ENCODE peak calls at places on chromosomes 7 and 10, in four cellular contexts. One of them, this sample, is unnamed.

GRCh38 chr10:61730671-61731070 is 67.9 kb downstream of the CABCOCO1 start:
- DNase-seq in body of pancreas: no peak
- DNase-seq in NB4: no peak
- DNase-seq in A549: no peak
- DNase-seq in this sample: no peak

GRCh38 chr7:4667776-4668509 is 14.2 kb upstream of the FOXK1 start:
- DNase-seq in body of pancreas: no peak
- DNase-seq in NB4: no peak
- DNase-seq in A549: no peak
- DNase-seq in this sample: no peak

GRCh38 chr7:131653418-131654248 is 97.2 kb upstream of the PODXL start:
- DNase-seq in body of pancreas: no peak
- DNase-seq in NB4: no peak
- DNase-seq in A549: peak
- DNase-seq in this sample: no peak

GRCh38 chr7:82173400-82174021 is 270.1 kb downstream of the CACNA2D1 start:
- DNase-seq in body of pancreas: no peak
- DNase-seq in NB4: no peak
- DNase-seq in A549: no peak
- DNase-seq in this sample: peak

GRCh38 chr10:22816298-22816653 is 101.9 kb upstream of the PIP4K2A start:
- DNase-seq in body of pancreas: no peak
- DNase-seq in NB4: peak
- DNase-seq in A549: peak
- DNase-seq in this sample: no peak

GRCh38 chr10:5550621-5551530 is 26.1 kb downstream of the CALML3 start:
- DNase-seq in body of pancreas: peak
- DNase-seq in NB4: peak
- DNase-seq in A549: no peak
- DNase-seq in this sample: peak

GRCh38 chr7:8442295-8442813 is 8.9 kb downstream of the NXPH1 start:
- DNase-seq in body of pancreas: no peak
- DNase-seq in NB4: no peak
- DNase-seq in A549: no peak
- DNase-seq in this sample: no peak

GRCh38 chr7:22234247-22234646 is 122.7 kb downstream of the RAPGEF5 start:
- DNase-seq in body of pancreas: no peak
- DNase-seq in NB4: no peak
- DNase-seq in A549: no peak
- DNase-seq in this sample: no peak

GRCh38 chr7:128056901-128057300 is 25.7 kb upstream of the LRRC4 start:
- DNase-seq in body of pancreas: no peak
- DNase-seq in NB4: no peak
- DNase-seq in A549: no peak
- DNase-seq in this sample: no peak

GRCh38 chr10:129525408-129525807 is 58.4 kb downstream of the MGMT start:
- DNase-seq in body of pancreas: peak
- DNase-seq in NB4: no peak
- DNase-seq in A549: no peak
- DNase-seq in this sample: no peak

GRCh38 chr7:26603631-26604030 is 260.8 kb downstream of the SKAP2 start:
- DNase-seq in body of pancreas: no peak
- DNase-seq in NB4: no peak
- DNase-seq in A549: peak
- DNase-seq in this sample: no peak

GRCh38 chr10:104049497-104050250 is 36.0 kb downstream of the COL17A1 start:
- DNase-seq in body of pancreas: no peak
- DNase-seq in NB4: no peak
- DNase-seq in A549: peak
- DNase-seq in this sample: no peak

GRCh38 chr10:59872892-59873463 is 33.4 kb downstream of the CCDC6 start:
- DNase-seq in body of pancreas: peak
- DNase-seq in NB4: no peak
- DNase-seq in A549: peak
- DNase-seq in this sample: peak

GRCh38 chr7:69910150-69910549 is 311.9 kb downstream of the AUTS2 start:
- DNase-seq in body of pancreas: no peak
- DNase-seq in NB4: no peak
- DNase-seq in A549: no peak
- DNase-seq in this sample: no peak

GRCh38 chr7:23696916-23697441 is 13.0 kb upstream of the STK31 start:
- DNase-seq in body of pancreas: peak
- DNase-seq in NB4: peak
- DNase-seq in A549: peak
- DNase-seq in this sample: peak

GRCh38 chr7:2633538-2634264 is 1.9 kb downstream of the TTYH3 start:
- DNase-seq in body of pancreas: no peak
- DNase-seq in NB4: peak
- DNase-seq in A549: peak
- DNase-seq in this sample: no peak

GRCh38 chr10:5614081-5614721 is 52.2 kb downstream of the ASB13 start:
- DNase-seq in body of pancreas: no peak
- DNase-seq in NB4: no peak
- DNase-seq in A549: no peak
- DNase-seq in this sample: no peak

GRCh38 chr10:67612577-67613537 is 83.1 kb downstream of the CTNNA3 start:
- DNase-seq in body of pancreas: no peak
- DNase-seq in NB4: peak
- DNase-seq in A549: no peak
- DNase-seq in this sample: no peak

GRCh38 chr10:23338886-23339285 is 5.7 kb downstream of the C10orf67 start:
- DNase-seq in body of pancreas: no peak
- DNase-seq in NB4: no peak
- DNase-seq in A549: no peak
- DNase-seq in this sample: no peak

GRCh38 chr7:17099083-17099973 is 199.1 kb upstream of the AHR start:
- DNase-seq in body of pancreas: peak
- DNase-seq in NB4: peak
- DNase-seq in A549: peak
- DNase-seq in this sample: no peak

GRCh38 chr10:103673616-103674015 is 180.1 kb downstream of the NEURL1 start:
- DNase-seq in body of pancreas: no peak
- DNase-seq in NB4: no peak
- DNase-seq in A549: no peak
- DNase-seq in this sample: no peak

GRCh38 chr10:35641430-35642015 is 573 bp downstream of the FZD8 start:
- DNase-seq in body of pancreas: no peak
- DNase-seq in NB4: no peak
- DNase-seq in A549: peak
- DNase-seq in this sample: peak

GRCh38 chr10:98088186-98088971 is 46.1 kb upstream of the R3HCC1L start:
- DNase-seq in body of pancreas: no peak
- DNase-seq in NB4: no peak
- DNase-seq in A549: no peak
- DNase-seq in this sample: no peak

GRCh38 chr10:45495438-45496152 is 121.6 kb downstream of the ALOX5 start:
- DNase-seq in body of pancreas: no peak
- DNase-seq in NB4: peak
- DNase-seq in A549: peak
- DNase-seq in this sample: peak

GRCh38 chr10:111076682-111077661 is at the start of gene ADRA2A:
- DNase-seq in body of pancreas: peak
- DNase-seq in NB4: peak
- DNase-seq in A549: peak
- DNase-seq in this sample: peak

GRCh38 chr7:96310106-96310505 is 11.8 kb downstream of the SLC25A13 start:
- DNase-seq in body of pancreas: no peak
- DNase-seq in NB4: no peak
- DNase-seq in A549: no peak
- DNase-seq in this sample: no peak

GRCh38 chr7:96612034-96612433 is 97.6 kb downstream of the SEM1 start:
- DNase-seq in body of pancreas: no peak
- DNase-seq in NB4: no peak
- DNase-seq in A549: no peak
- DNase-seq in this sample: no peak

GRCh38 chr10:103895458-103896186 is 22.4 kb downstream of the STN1 start:
- DNase-seq in body of pancreas: peak
- DNase-seq in NB4: no peak
- DNase-seq in A549: peak
- DNase-seq in this sample: no peak

GRCh38 chr10:58981846-58982245 is 194.6 kb upstream of the PHYHIPL start:
- DNase-seq in body of pancreas: no peak
- DNase-seq in NB4: no peak
- DNase-seq in A549: no peak
- DNase-seq in this sample: no peak

GRCh38 chr10:44464503-44464902 is 79.6 kb upstream of the CXCL12 start:
- DNase-seq in body of pancreas: no peak
- DNase-seq in NB4: no peak
- DNase-seq in A549: no peak
- DNase-seq in this sample: no peak

GRCh38 chr10:132545659-132546367 is 8.2 kb downstream of the INPP5A start:
- DNase-seq in body of pancreas: no peak
- DNase-seq in NB4: no peak
- DNase-seq in A549: no peak
- DNase-seq in this sample: no peak

GRCh38 chr7:75878769-75879596 is at the start of gene RHBDD2:
- DNase-seq in body of pancreas: peak
- DNase-seq in NB4: peak
- DNase-seq in A549: peak
- DNase-seq in this sample: peak
- TF ChIP-seq POLR2A in body of pancreas: peak
- TF ChIP-seq POLR2A in NB4: peak
- TF ChIP-seq POLR2A in A549: peak
- TF ChIP-seq POLR2A in this sample: peak

GRCh38 chr10:102132563-102133372 is at the start of gene PPRC1:
- DNase-seq in body of pancreas: peak
- DNase-seq in NB4: peak
- DNase-seq in A549: peak
- DNase-seq in this sample: peak
- TF ChIP-seq POLR2A in body of pancreas: peak
- TF ChIP-seq POLR2A in NB4: peak
- TF ChIP-seq POLR2A in A549: peak
- TF ChIP-seq POLR2A in this sample: peak

GRCh38 chr7:75738604-75738974 is at the start of gene HIP1:
- DNase-seq in body of pancreas: no peak
- DNase-seq in NB4: no peak
- DNase-seq in A549: no peak
- DNase-seq in this sample: no peak

GRCh38 chr7:75737856-75738603 is 711 bp downstream of the HIP1 start:
- DNase-seq in body of pancreas: peak
- DNase-seq in NB4: no peak
- DNase-seq in A549: no peak
- DNase-seq in this sample: peak

GRCh38 chr7:75738975-75739795 is 444 bp upstream of the HIP1 start:
- DNase-seq in body of pancreas: peak
- DNase-seq in NB4: peak
- DNase-seq in A549: peak
- DNase-seq in this sample: peak

GRCh38 chr7:75740846-75741497 is 2.2 kb upstream of the HIP1 start:
- DNase-seq in body of pancreas: peak
- DNase-seq in NB4: peak
- DNase-seq in A549: peak
- DNase-seq in this sample: peak

GRCh38 chr7:75739796-75740672 is 1.3 kb upstream of the HIP1 start:
- DNase-seq in body of pancreas: no peak
- DNase-seq in NB4: no peak
- DNase-seq in A549: no peak
- DNase-seq in this sample: no peak
- TF ChIP-seq POLR2A in body of pancreas: no peak
- TF ChIP-seq POLR2A in NB4: no peak
- TF ChIP-seq POLR2A in A549: no peak
- TF ChIP-seq POLR2A in this sample: no peak

DNA sequence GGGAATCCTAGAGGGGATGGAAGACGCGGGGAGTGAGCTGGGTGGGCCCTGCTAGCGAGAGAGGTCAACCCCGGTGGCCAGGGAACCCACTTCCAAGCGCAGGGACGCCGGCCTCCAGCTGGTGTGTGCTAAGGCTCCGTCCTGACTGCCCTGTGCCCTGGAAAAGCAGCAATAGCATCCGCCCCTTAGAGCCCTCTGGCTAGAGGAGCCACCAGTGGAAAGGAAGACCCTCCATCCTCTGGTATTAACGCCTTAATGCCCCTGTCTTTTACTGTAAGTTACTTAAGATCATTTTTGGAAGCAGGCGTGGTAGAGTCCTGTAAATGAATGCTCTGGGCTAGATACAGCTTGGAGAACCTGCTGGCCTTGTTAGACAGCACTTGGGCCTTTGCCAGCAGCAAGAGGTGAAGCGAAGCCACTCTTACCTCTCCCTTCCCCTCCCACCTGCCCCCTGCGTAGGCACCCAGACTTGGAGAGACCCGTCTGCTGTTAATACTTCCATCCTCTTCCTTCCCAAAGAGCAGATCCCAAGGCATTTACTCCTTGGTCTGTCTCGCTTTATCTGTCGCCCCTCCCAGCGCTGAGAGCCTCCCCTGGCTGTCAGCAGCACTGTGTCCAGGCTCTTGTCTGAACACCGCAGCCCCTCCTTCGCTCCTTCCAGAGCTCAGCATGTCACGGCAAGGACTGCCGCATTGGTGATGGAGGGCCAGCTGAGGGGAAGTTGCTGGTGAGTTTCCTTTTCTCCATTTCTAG is 4.6 kb downstream of the REPIN1 start:
- DNase-seq in body of pancreas: peak
- DNase-seq in NB4: peak
- DNase-seq in A549: no peak
- DNase-seq in this sample: no peak
- TF ChIP-seq POLR2A in body of pancreas: no peak
- TF ChIP-seq POLR2A in NB4: no peak
- TF ChIP-seq POLR2A in A549: no peak
- TF ChIP-seq POLR2A in this sample: no peak

DNA sequence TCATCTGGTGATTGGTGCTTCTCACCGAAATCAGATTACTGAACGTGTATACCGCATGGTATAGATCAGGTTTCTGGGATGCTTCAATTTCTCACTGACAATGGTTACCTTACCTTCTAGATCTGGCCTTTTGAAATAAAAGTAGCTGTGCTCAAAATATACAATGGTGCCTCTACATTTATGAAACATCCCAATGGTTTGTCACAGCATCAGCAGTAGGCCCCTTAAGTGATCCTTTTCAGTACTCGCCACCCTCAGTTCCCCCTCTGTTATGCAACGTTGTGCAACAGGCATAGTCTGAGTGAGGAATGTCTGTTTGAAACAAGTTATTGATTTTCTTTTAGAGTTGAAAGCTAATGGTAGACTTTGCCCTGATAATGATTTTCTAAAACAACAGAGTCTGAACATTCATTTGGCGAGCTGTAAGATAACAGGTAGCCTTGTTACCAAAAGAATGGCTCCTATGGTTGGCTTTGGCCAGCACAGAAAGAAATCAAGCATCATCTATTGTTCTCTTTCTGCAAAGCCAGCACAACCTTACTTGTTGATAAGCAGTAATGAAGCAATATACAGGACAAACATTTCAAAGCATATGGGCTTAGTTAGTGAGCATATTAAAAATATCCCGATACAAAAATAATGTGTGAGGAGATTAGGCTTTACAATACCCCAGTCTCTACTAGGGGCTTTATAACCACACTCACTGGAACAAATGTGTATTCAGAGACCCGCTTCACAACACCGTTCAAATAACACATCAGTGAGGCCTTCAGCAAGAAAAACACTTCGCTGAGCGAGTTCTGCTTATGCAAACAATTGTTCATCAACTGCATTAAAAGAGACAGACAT is 693.7 kb downstream of the PARD3 start:
- DNase-seq in body of pancreas: no peak
- DNase-seq in NB4: peak
- DNase-seq in A549: no peak
- DNase-seq in this sample: no peak
- TF ChIP-seq POLR2A in body of pancreas: no peak
- TF ChIP-seq POLR2A in NB4: no peak
- TF ChIP-seq POLR2A in A549: no peak
- TF ChIP-seq POLR2A in this sample: no peak

This sample was measured in erythroblast.